ENCODE peak calls at places on chromosomes 6 and 20, in eight cellular contexts. O is midbrain; I is SJSA1; S is GM20000; Q is activated effector memory CD4-positive, alpha-beta T cell treated with Interleukin-2 at 50 U/mL for 16 hours; R is HEK293T; E is T-cell; C is fibroblast of mammary gland. W is an unnamed sample.

GRCh38 chr6:81487489-81487888 is 265.0 kb downstream of the TENT5A start:
- DNase-seq in O (peak), I (no peak), S (no peak), Q (no peak), R (no peak), E (no peak), C (peak), W (no peak)

GRCh38 chr20:5652626-5653573 is 97.3 kb upstream of the SHLD1 start:
- DNase-seq in O (no peak), I (no peak), S (no peak), Q (no peak), R (no peak), E (no peak), C (peak), W (no peak)

GRCh38 chr6:16473184-16473907 is 235.0 kb downstream of the GMPR start:
- DNase-seq in O (no peak), I (peak), S (peak), Q (no peak), R (no peak), E (no peak), C (no peak), W (no peak)

GRCh38 chr6:127939442-127940066 is 38.7 kb upstream of the THEMIS start:
- DNase-seq in O (no peak), I (peak), S (no peak), Q (no peak), R (no peak), E (no peak), C (peak), W (no peak)

GRCh38 chr20:35215066-35215956 is 11.2 kb upstream of the MMP24 start:
- DNase-seq in O (no peak), I (peak), S (no peak), Q (no peak), R (no peak), E (no peak), C (peak), W (peak)

GRCh38 chr6:106658469-106658868 is 29.1 kb downstream of the QRSL1 start:
- DNase-seq in O (no peak), I (no peak), S (no peak), Q (no peak), R (no peak), E (no peak), C (peak), W (no peak)

GRCh38 chr20:23680151-23680550 is 8.7 kb downstream of the CST4 start:
- DNase-seq in O (no peak), I (no peak), S (no peak), Q (no peak), R (no peak), E (no peak), C (no peak), W (no peak)

GRCh38 chr20:58349586-58349985 is 39.4 kb upstream of the VAPB start:
- DNase-seq in O (no peak), I (peak), S (no peak), Q (no peak), R (peak), E (no peak), C (peak), W (peak)

GRCh38 chr6:88179692-88180091 is 13.5 kb upstream of the CNR1 start:
- DNase-seq in O (no peak), I (no peak), S (peak), Q (no peak), R (no peak), E (no peak), C (no peak), W (no peak)

GRCh38 chr6:138372711-138373463 is 4.8 kb upstream of the SMIM28 start:
- DNase-seq in O (no peak), I (no peak), S (no peak), Q (no peak), R (no peak), E (no peak), C (peak), W (no peak)

GRCh38 chr6:93849857-93850256 is 430.5 kb upstream of the EPHA7 start:
- DNase-seq in O (no peak), I (no peak), S (no peak), Q (no peak), R (peak), E (no peak), C (peak), W (no peak)

GRCh38 chr20:34271961-34272360 is 30.7 kb downstream of the ASIP start:
- DNase-seq in O (no peak), I (peak), S (no peak), Q (no peak), R (no peak), E (no peak), C (peak), W (no peak)

GRCh38 chr20:63092660-63093215 is 86.0 kb upstream of the BHLHE23 start:
- DNase-seq in O (no peak), I (no peak), S (no peak), Q (no peak), R (no peak), E (no peak), C (no peak), W (no peak)

GRCh38 chr20:577167-577791 is 32.8 kb downstream of the TCF15 start:
- DNase-seq in O (no peak), I (no peak), S (no peak), Q (no peak), R (peak), E (no peak), C (peak), W (no peak)

GRCh38 chr20:2693286-2693995 is 861 bp downstream of the EBF4 start:
- DNase-seq in O (peak), I (peak), S (peak), Q (peak), R (peak), E (peak), C (no peak), W (no peak)

GRCh38 chr6:57317060-57317943 is at the start of gene PRIM2:
- DNase-seq in O (peak), I (peak), S (peak), Q (peak), R (peak), E (peak), C (peak), W (peak)